ENCODE peak calls at places on chromosomes 3 and 15, in five cellular contexts. One of them, this sample, is unnamed.

GRCh38 chr15:64111679-64112050 is 15.9 kb downstream of the SNX1 start:
- DNase-seq in spleen: no peak
- DNase-seq in A673: no peak
- DNase-seq in tibial nerve: no peak
- DNase-seq in AG09309: no peak
- DNase-seq in this sample: no peak

GRCh38 chr3:46675843-46676567 is 17.5 kb downstream of the ALS2CL start:
- DNase-seq in spleen: peak; percentile 56
- DNase-seq in A673: no peak
- DNase-seq in tibial nerve: no peak
- DNase-seq in AG09309: no peak
- DNase-seq in this sample: no peak

GRCh38 chr3:25849641-25850040 is 59.8 kb downstream of the OXSM start:
- DNase-seq in spleen: no peak
- DNase-seq in A673: no peak
- DNase-seq in tibial nerve: no peak
- DNase-seq in AG09309: no peak
- DNase-seq in this sample: no peak

GRCh38 chr3:172181936-172182708 is 142.7 kb downstream of the FNDC3B start:
- DNase-seq in spleen: no peak
- DNase-seq in A673: no peak
- DNase-seq in tibial nerve: no peak
- DNase-seq in AG09309: no peak
- DNase-seq in this sample: no peak

GRCh38 chr3:151290673-151291072 is 12.3 kb upstream of the P2RY14 start:
- DNase-seq in spleen: no peak
- DNase-seq in A673: peak; percentile 69
- DNase-seq in tibial nerve: no peak
- DNase-seq in AG09309: no peak
- DNase-seq in this sample: no peak

GRCh38 chr3:107988464-107989156 is 102.2 kb downstream of the CD47 start:
- DNase-seq in spleen: no peak
- DNase-seq in A673: peak; percentile 89
- DNase-seq in tibial nerve: peak; percentile 43
- DNase-seq in AG09309: no peak
- DNase-seq in this sample: no peak

GRCh38 chr3:85567074-85567676 is 608.4 kb downstream of the CADM2 start:
- DNase-seq in spleen: no peak
- DNase-seq in A673: peak; percentile 68
- DNase-seq in tibial nerve: peak; percentile 60
- DNase-seq in AG09309: no peak
- DNase-seq in this sample: no peak

GRCh38 chr15:31328425-31328998 is 1.9 kb downstream of the KLF13 start:
- DNase-seq in spleen: peak; percentile 93
- DNase-seq in A673: no peak
- DNase-seq in tibial nerve: no peak
- DNase-seq in AG09309: no peak
- DNase-seq in this sample: no peak

GRCh38 chr15:68389936-68390790 is 41.8 kb downstream of the ITGA11 start:
- DNase-seq in spleen: no peak
- DNase-seq in A673: peak; percentile 60
- DNase-seq in tibial nerve: no peak
- DNase-seq in AG09309: no peak
- DNase-seq in this sample: no peak

GRCh38 chr3:98326036-98326435 is 27.6 kb upstream of the OR5K4 start:
- DNase-seq in spleen: no peak
- DNase-seq in A673: no peak
- DNase-seq in tibial nerve: no peak
- DNase-seq in AG09309: no peak
- DNase-seq in this sample: no peak

GRCh38 chr3:98325055-98325454 is 28.6 kb upstream of the OR5K4 start:
- DNase-seq in spleen: no peak
- DNase-seq in A673: no peak
- DNase-seq in tibial nerve: no peak
- DNase-seq in AG09309: no peak
- DNase-seq in this sample: no peak

GRCh38 chr3:98323425-98323824 is 30.2 kb upstream of the OR5K4 start:
- DNase-seq in spleen: no peak
- DNase-seq in A673: no peak
- DNase-seq in tibial nerve: no peak
- DNase-seq in AG09309: no peak
- DNase-seq in this sample: no peak

GRCh38 chr3:98322101-98322500 is 31.6 kb upstream of the OR5K4 start:
- DNase-seq in spleen: no peak
- DNase-seq in A673: no peak
- DNase-seq in tibial nerve: no peak
- DNase-seq in AG09309: no peak
- DNase-seq in this sample: no peak

GRCh38 chr3:98322686-98323085 is 31.0 kb upstream of the OR5K4 start:
- DNase-seq in spleen: no peak
- DNase-seq in A673: no peak
- DNase-seq in tibial nerve: no peak
- DNase-seq in AG09309: no peak
- DNase-seq in this sample: no peak
- H3K4me3 ChIP-seq in spleen: no peak overlapping the region
- H3K4me3 ChIP-seq in A673: no peak overlapping the region
- H3K4me3 ChIP-seq in tibial nerve: no peak overlapping the region
- H3K4me3 ChIP-seq in AG09309: no peak overlapping the region
- H3K4me3 ChIP-seq in this sample: no peak overlapping the region

GRCh38 chr3:62602987-62603386 is 229.6 kb upstream of the FEZF2 start:
- DNase-seq in spleen: no peak
- DNase-seq in A673: no peak
- DNase-seq in tibial nerve: no peak
- DNase-seq in AG09309: no peak
- DNase-seq in this sample: no peak

GRCh38 chr3:62604746-62605351 is 231.5 kb upstream of the FEZF2 start:
- DNase-seq in spleen: no peak
- DNase-seq in A673: no peak
- DNase-seq in tibial nerve: no peak
- DNase-seq in AG09309: no peak
- DNase-seq in this sample: no peak

GRCh38 chr3:62607287-62608029 is 234.1 kb upstream of the FEZF2 start:
- DNase-seq in spleen: no peak
- DNase-seq in A673: peak; percentile 7
- DNase-seq in tibial nerve: peak; percentile 17
- DNase-seq in AG09309: peak; percentile 59
- DNase-seq in this sample: peak; percentile 44

GRCh38 chr3:62604301-62604700 is 231.0 kb upstream of the FEZF2 start:
- DNase-seq in spleen: no peak
- DNase-seq in A673: peak; percentile 1
- DNase-seq in tibial nerve: no peak
- DNase-seq in AG09309: peak; percentile 78
- DNase-seq in this sample: no peak

DNA sequence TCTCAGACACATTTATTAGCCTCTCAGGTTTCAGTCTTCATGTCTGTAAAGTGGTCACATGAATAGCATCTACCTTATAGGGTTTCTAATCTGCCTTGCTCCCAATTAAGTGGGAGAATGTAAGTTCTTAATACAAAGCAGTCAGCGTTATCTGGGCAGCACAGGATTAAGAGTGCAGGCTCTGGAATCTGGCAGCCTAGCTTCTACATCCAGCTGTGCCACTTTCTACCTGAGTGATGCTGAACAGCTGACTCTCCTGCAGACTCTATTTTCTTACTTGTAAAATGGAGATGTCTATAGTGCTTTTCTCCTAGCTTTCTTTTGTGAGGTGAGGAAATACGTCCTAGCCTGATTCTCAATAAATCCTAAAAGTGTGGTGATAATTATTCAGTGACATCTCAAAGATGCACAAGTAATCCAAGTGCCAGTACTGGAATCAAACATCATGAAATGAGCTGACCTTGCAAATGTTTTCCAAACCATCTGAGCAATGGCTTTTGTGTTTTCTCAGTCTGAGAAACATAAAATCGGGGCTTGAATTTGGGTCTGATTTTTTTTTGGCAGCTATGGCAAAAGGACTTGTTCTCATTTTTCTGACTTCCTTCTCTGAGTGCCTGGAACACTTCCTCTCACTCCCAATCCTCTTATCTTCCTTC is 232.2 kb upstream of the FEZF2 start:
- DNase-seq in spleen: no peak
- DNase-seq in A673: no peak
- DNase-seq in tibial nerve: no peak
- DNase-seq in AG09309: no peak
- DNase-seq in this sample: no peak
- H3K4me3 ChIP-seq in spleen: no peak overlapping the region
- H3K4me3 ChIP-seq in A673: no peak overlapping the region
- H3K4me3 ChIP-seq in tibial nerve: no peak overlapping the region
- H3K4me3 ChIP-seq in AG09309: no peak overlapping the region
- H3K4me3 ChIP-seq in this sample: no peak overlapping the region

GRCh38 chr3:49869525-49870126 is at the start of gene CAMKV:
- DNase-seq in spleen: peak; percentile 81
- DNase-seq in A673: peak; percentile 42
- DNase-seq in tibial nerve: no peak
- DNase-seq in AG09309: no peak
- DNase-seq in this sample: no peak
- H3K4me3 ChIP-seq in spleen: peak within 1 kb of the TSS; percentile 40
- H3K4me3 ChIP-seq in A673: peak within 1 kb of the TSS; percentile 44
- H3K4me3 ChIP-seq in tibial nerve: peak within 1 kb of the TSS; percentile 37
- H3K4me3 ChIP-seq in AG09309: no peak within 1 kb of the TSS
- H3K4me3 ChIP-seq in this sample: peak within 1 kb of the TSS; percentile 63

GRCh38 chr3:14431928-14432834 is 29.8 kb downstream of the SLC6A6 start:
- DNase-seq in spleen: peak; percentile 99
- DNase-seq in A673: peak; percentile 95
- DNase-seq in tibial nerve: peak; percentile 51
- DNase-seq in AG09309: no peak
- DNase-seq in this sample: peak; percentile 80

GRCh38 chr3:14429689-14430452 is 27.5 kb downstream of the SLC6A6 start:
- DNase-seq in spleen: no peak
- DNase-seq in A673: no peak
- DNase-seq in tibial nerve: no peak
- DNase-seq in AG09309: no peak
- DNase-seq in this sample: no peak

GRCh38 chr3:14432996-14433572 is 30.7 kb downstream of the SLC6A6 start:
- DNase-seq in spleen: peak; percentile 84
- DNase-seq in A673: no peak
- DNase-seq in tibial nerve: no peak
- DNase-seq in AG09309: no peak
- DNase-seq in this sample: no peak

GRCh38 chr3:14430706-14431470 is 28.5 kb downstream of the SLC6A6 start:
- DNase-seq in spleen: no peak
- DNase-seq in A673: no peak
- DNase-seq in tibial nerve: no peak
- DNase-seq in AG09309: no peak
- DNase-seq in this sample: no peak

GRCh38 chr3:14431556-14431927 is 29.1 kb downstream of the SLC6A6 start:
- DNase-seq in spleen: peak; percentile 90
- DNase-seq in A673: no peak
- DNase-seq in tibial nerve: no peak
- DNase-seq in AG09309: no peak
- DNase-seq in this sample: no peak
- H3K4me3 ChIP-seq in spleen: peak overlapping the region; percentile 22
- H3K4me3 ChIP-seq in A673: no peak overlapping the region
- H3K4me3 ChIP-seq in tibial nerve: no peak overlapping the region
- H3K4me3 ChIP-seq in AG09309: no peak overlapping the region
- H3K4me3 ChIP-seq in this sample: no peak overlapping the region

GRCh38 chr3:39150803-39151631 is 2.4 kb downstream of the CSRNP1 start:
- DNase-seq in spleen: no peak
- DNase-seq in A673: peak; percentile 79
- DNase-seq in tibial nerve: peak; percentile 89
- DNase-seq in AG09309: peak; percentile 78
- DNase-seq in this sample: peak; percentile 88
- H3K4me3 ChIP-seq in spleen: peak overlapping the region; percentile 79
- H3K4me3 ChIP-seq in A673: peak overlapping the region; percentile 72
- H3K4me3 ChIP-seq in tibial nerve: peak overlapping the region; percentile 92
- H3K4me3 ChIP-seq in AG09309: peak overlapping the region; percentile 72
- H3K4me3 ChIP-seq in this sample: peak overlapping the region; percentile 99

GRCh38 chr3:17946619-17947018 is 204.2 kb upstream of the TBC1D5 start:
- DNase-seq in spleen: no peak
- DNase-seq in A673: no peak
- DNase-seq in tibial nerve: no peak
- DNase-seq in AG09309: no peak
- DNase-seq in this sample: no peak
- H3K4me3 ChIP-seq in spleen: no peak overlapping the region
- H3K4me3 ChIP-seq in A673: no peak overlapping the region
- H3K4me3 ChIP-seq in tibial nerve: no peak overlapping the region
- H3K4me3 ChIP-seq in AG09309: no peak overlapping the region
- H3K4me3 ChIP-seq in this sample: no peak overlapping the region

This sample was measured in breast epithelium.